ENCODE peak calls at places on chromosomes 5 and 9, in nine cellular contexts. W is AG09319; C is GM12865; U is LoVo; A is stimulated activated CD8-positive, alpha-beta memory T cell treated with anti-CD3 and anti-CD28 coated beads, Interleukin-15, amount 100 ng/mL, for 24 hours; H is naive thymus-derived CD8-positive, alpha-beta T cell; V is natural killer cell; S is activated CD4-positive, alpha-beta T cell treated with anti-CD3 and anti-CD28 coated beads, Interleukin-2, amount 50 U/mL, for 4 hours; O is astrocyte of the hippocampus. B is an unnamed sample.

GRCh38 chr5:107251151-107251550 is 419.6 kb downstream of the EFNA5 start:
- DNase-seq in C (no peak), H (no peak), S (no peak), A (no peak), O (no peak), V (no peak), W (no peak), U (no peak), B (no peak)

GRCh38 chr5:156779436-156779835 is 70.7 kb upstream of the PPP1R2B start:
- DNase-seq in A (no peak), H (no peak), V (no peak), O (no peak), U (no peak), S (no peak), W (no peak), C (no peak), B (no peak)

GRCh38 chr5:31707294-31707693 is 68.4 kb downstream of the PDZD2 start:
- DNase-seq in O (no peak), V (no peak), W (no peak), U (peak), H (no peak), C (no peak), A (no peak), S (no peak), B (no peak)

GRCh38 chr9:86601697-86602096 is 247.5 kb upstream of the TUT7 start:
- DNase-seq in H (no peak), S (no peak), V (no peak), C (no peak), O (peak), A (no peak), W (no peak), U (no peak), B (no peak)

GRCh38 chr9:103037508-103038477 is 42.7 kb downstream of the CYLC2 start:
- DNase-seq in V (no peak), C (no peak), O (peak), S (no peak), U (no peak), W (no peak), A (no peak), H (no peak), B (no peak)

GRCh38 chr5:180340856-180341255 is 12.3 kb downstream of the GFPT2 start:
- DNase-seq in O (peak), A (no peak), H (no peak), S (no peak), C (no peak), W (no peak), V (no peak), U (no peak), B (no peak)

GRCh38 chr9:108724122-108724521 is 131.7 kb downstream of the ACTL7B start:
- DNase-seq in U (no peak), W (no peak), O (no peak), A (no peak), H (no peak), V (no peak), S (no peak), C (no peak), B (no peak)

GRCh38 chr5:133519191-133519590 is 93.2 kb downstream of the FSTL4 start:
- DNase-seq in W (no peak), H (no peak), V (no peak), A (no peak), C (no peak), O (no peak), U (no peak), S (no peak), B (no peak)

GRCh38 chr5:157351386-157352089 is 85.6 kb downstream of the CYFIP2 start:
- DNase-seq in V (no peak), O (no peak), C (no peak), A (no peak), S (no peak), H (no peak), W (no peak), U (no peak), B (no peak)

GRCh38 chr5:180400416-180400815 is 47.3 kb upstream of the GFPT2 start:
- DNase-seq in A (no peak), U (no peak), O (no peak), C (no peak), V (no peak), W (no peak), H (no peak), S (no peak), B (no peak)

GRCh38 chr5:1882337-1883119 is at the start of gene IRX4:
- DNase-seq in U (no peak), V (no peak), O (peak), W (no peak), A (no peak), C (no peak), S (no peak), H (no peak), B (no peak)

GRCh38 chr9:122468735-122469134 is 9.0 kb downstream of the OR1J1 start:
- DNase-seq in W (peak), A (no peak), V (no peak), O (no peak), S (no peak), U (no peak), H (no peak), C (no peak), B (no peak)

GRCh38 chr9:13140843-13141592 is 138.5 kb downstream of the MPDZ start:
- DNase-seq in C (no peak), H (no peak), S (no peak), U (no peak), O (peak), V (no peak), W (no peak), A (no peak), B (no peak)

GRCh38 chr9:38042626-38043359 is 26.2 kb downstream of the SHB start:
- DNase-seq in W (no peak), V (no peak), H (no peak), U (no peak), C (no peak), S (no peak), A (no peak), O (no peak), B (no peak)

GRCh38 chr5:104909803-104910202 is 1347.2 kb upstream of the NUDT12 start:
- DNase-seq in C (no peak), U (no peak), O (peak), S (no peak), A (no peak), V (no peak), W (no peak), H (no peak), B (no peak)